ENCODE peak calls at places on chromosome 5, in five cellular contexts. N is GM10248; I is stimulated activated CD4-positive, alpha-beta T cell treated with anti-CD3 and anti-CD28 coated beads, TNF-alpha, amount 100 ng/mL, for 24 hours; Q is HEK293T; M is SIG-M5. D is an unnamed sample.

GRCh38 chr5:3311443-3311842 is 284.2 kb upstream of the IRX1 start:
- DNase-seq in N (no peak), I (no peak), Q (no peak), M (no peak), D (no peak)

GRCh38 chr5:56279979-56280378 is 46.8 kb upstream of the ANKRD55 start:
- DNase-seq in N (no peak), I (no peak), Q (no peak), M (no peak), D (no peak)

GRCh38 chr5:167839065-167839464 is 452.4 kb upstream of the WWC1 start:
- DNase-seq in N (no peak), I (no peak), Q (no peak), M (no peak), D (no peak)

GRCh38 chr5:40623480-40624420 is 56.0 kb upstream of the PTGER4 start:
- DNase-seq in N (no peak), I (no peak), Q (no peak), M (no peak), D (no peak)

GRCh38 chr5:103346162-103346748 is 87.7 kb downstream of the MACIR start:
- DNase-seq in N (no peak), I (no peak), Q (no peak), M (no peak), D (no peak)

GRCh38 chr5:14534773-14535172 is 46.8 kb upstream of the OTULINL start:
- DNase-seq in N (no peak), I (no peak), Q (no peak), M (no peak), D (no peak)

GRCh38 chr5:89471556-89471955 is 588.6 kb upstream of the MEF2C start:
- DNase-seq in N (no peak), I (no peak), Q (no peak), M (no peak), D (no peak)

GRCh38 chr5:148750614-148751013 is 75.8 kb upstream of the ADRB2 start:
- DNase-seq in N (no peak), I (no peak), Q (no peak), M (no peak), D (no peak)

GRCh38 chr5:67989457-67989856 is 226.1 kb upstream of the PIK3R1 start:
- DNase-seq in N (no peak), I (no peak), Q (no peak), M (no peak), D (no peak)

GRCh38 chr5:112174959-112175594 is 244.0 kb downstream of the EPB41L4A start:
- DNase-seq in N (peak; percentile 48), I (no peak), Q (peak; percentile 55), M (no peak), D (peak; percentile 60)

GRCh38 chr5:90119531-90119940 is 290.0 kb downstream of the CETN3 start:
- DNase-seq in N (no peak), I (no peak), Q (no peak), M (no peak), D (no peak)

GRCh38 chr5:150045512-150045911 is 40.8 kb downstream of the CSF1R start:
- DNase-seq in N (no peak), I (no peak), Q (no peak), M (no peak), D (no peak)

GRCh38 chr5:37248970-37249819 is at the start of gene CPLANE1:
- DNase-seq in N (peak; percentile 86), I (peak; percentile 68), Q (peak; percentile 79), M (no peak), D (peak; percentile 95)

GRCh38 chr5:159735036-159735435 is 181.2 kb upstream of the ADRA1B start:
- DNase-seq in N (no peak), I (no peak), Q (no peak), M (no peak), D (no peak)

GRCh38 chr5:171897231-171897630 is 109.2 kb downstream of the FBXW11 start:
- DNase-seq in N (no peak), I (no peak), Q (no peak), M (no peak), D (no peak)

GRCh38 chr5:143311428-143311827 is 92.1 kb downstream of the NR3C1 start:
- DNase-seq in N (no peak), I (no peak), Q (no peak), M (no peak), D (no peak)

GRCh38 chr5:101163088-101163487 is 260.0 kb upstream of the ST8SIA4 start:
- DNase-seq in N (no peak), I (no peak), Q (no peak), M (no peak), D (no peak)

D was measured in D341Med.